ENCODE peak calls at places on chromosome 3, in eight cellular contexts. One of them, this sample, is unnamed.

GRCh38 chr3:138389841-138390581 is 41.6 kb downstream of the MRAS start:
- DNase-seq in suprapubic skin: peak
- DNase-seq in brain microvascular endothelial cell: peak
- DNase-seq in upper lobe of left lung: no peak
- DNase-seq in lower lobe of right lung: no peak
- DNase-seq in naive thymus-derived CD4-positive, alpha-beta T cell: no peak
- DNase-seq in GM23338: no peak
- DNase-seq in thoracic aorta: no peak
- DNase-seq in this sample: no peak

GRCh38 chr3:116046350-116046749 is 398.9 kb downstream of the LSAMP start:
- DNase-seq in suprapubic skin: no peak
- DNase-seq in brain microvascular endothelial cell: no peak
- DNase-seq in upper lobe of left lung: no peak
- DNase-seq in lower lobe of right lung: no peak
- DNase-seq in naive thymus-derived CD4-positive, alpha-beta T cell: no peak
- DNase-seq in GM23338: no peak
- DNase-seq in thoracic aorta: no peak
- DNase-seq in this sample: no peak

GRCh38 chr3:106963446-106963845 is 413.8 kb upstream of the CCDC54 start:
- DNase-seq in suprapubic skin: no peak
- DNase-seq in brain microvascular endothelial cell: peak
- DNase-seq in upper lobe of left lung: no peak
- DNase-seq in lower lobe of right lung: no peak
- DNase-seq in naive thymus-derived CD4-positive, alpha-beta T cell: no peak
- DNase-seq in GM23338: no peak
- DNase-seq in thoracic aorta: no peak
- DNase-seq in this sample: no peak

GRCh38 chr3:150797155-150797554 is 34.2 kb upstream of the SIAH2 start:
- DNase-seq in suprapubic skin: no peak
- DNase-seq in brain microvascular endothelial cell: no peak
- DNase-seq in upper lobe of left lung: no peak
- DNase-seq in lower lobe of right lung: no peak
- DNase-seq in naive thymus-derived CD4-positive, alpha-beta T cell: no peak
- DNase-seq in GM23338: no peak
- DNase-seq in thoracic aorta: no peak
- DNase-seq in this sample: no peak

GRCh38 chr3:112302881-112303761 is 9.1 kb upstream of the SLC9C1 start:
- DNase-seq in suprapubic skin: no peak
- DNase-seq in brain microvascular endothelial cell: no peak
- DNase-seq in upper lobe of left lung: no peak
- DNase-seq in lower lobe of right lung: no peak
- DNase-seq in naive thymus-derived CD4-positive, alpha-beta T cell: peak
- DNase-seq in GM23338: peak
- DNase-seq in thoracic aorta: no peak
- DNase-seq in this sample: peak

GRCh38 chr3:143171141-143171651 is 51.6 kb downstream of the CHST2 start:
- DNase-seq in suprapubic skin: no peak
- DNase-seq in brain microvascular endothelial cell: peak
- DNase-seq in upper lobe of left lung: no peak
- DNase-seq in lower lobe of right lung: no peak
- DNase-seq in naive thymus-derived CD4-positive, alpha-beta T cell: no peak
- DNase-seq in GM23338: no peak
- DNase-seq in thoracic aorta: no peak
- DNase-seq in this sample: no peak

GRCh38 chr3:157445897-157446296 is 9.2 kb downstream of the PTX3 start:
- DNase-seq in suprapubic skin: no peak
- DNase-seq in brain microvascular endothelial cell: no peak
- DNase-seq in upper lobe of left lung: no peak
- DNase-seq in lower lobe of right lung: no peak
- DNase-seq in naive thymus-derived CD4-positive, alpha-beta T cell: no peak
- DNase-seq in GM23338: no peak
- DNase-seq in thoracic aorta: no peak
- DNase-seq in this sample: no peak

GRCh38 chr3:142263126-142263525 is 37.7 kb upstream of the GK5 start:
- DNase-seq in suprapubic skin: no peak
- DNase-seq in brain microvascular endothelial cell: peak
- DNase-seq in upper lobe of left lung: no peak
- DNase-seq in lower lobe of right lung: no peak
- DNase-seq in naive thymus-derived CD4-positive, alpha-beta T cell: no peak
- DNase-seq in GM23338: no peak
- DNase-seq in thoracic aorta: no peak
- DNase-seq in this sample: no peak

GRCh38 chr3:112117826-112118571 is 15.0 kb downstream of the GCSAM start:
- DNase-seq in suprapubic skin: no peak
- DNase-seq in brain microvascular endothelial cell: no peak
- DNase-seq in upper lobe of left lung: peak
- DNase-seq in lower lobe of right lung: peak
- DNase-seq in naive thymus-derived CD4-positive, alpha-beta T cell: no peak
- DNase-seq in GM23338: peak
- DNase-seq in thoracic aorta: no peak
- DNase-seq in this sample: peak

GRCh38 chr3:123605789-123606234 is 21.0 kb upstream of the HACD2 start:
- DNase-seq in suprapubic skin: no peak
- DNase-seq in brain microvascular endothelial cell: no peak
- DNase-seq in upper lobe of left lung: no peak
- DNase-seq in lower lobe of right lung: no peak
- DNase-seq in naive thymus-derived CD4-positive, alpha-beta T cell: no peak
- DNase-seq in GM23338: peak
- DNase-seq in thoracic aorta: no peak
- DNase-seq in this sample: no peak

GRCh38 chr3:149487598-149488197 is 13.2 kb downstream of the TM4SF4 start:
- DNase-seq in suprapubic skin: no peak
- DNase-seq in brain microvascular endothelial cell: no peak
- DNase-seq in upper lobe of left lung: no peak
- DNase-seq in lower lobe of right lung: no peak
- DNase-seq in naive thymus-derived CD4-positive, alpha-beta T cell: no peak
- DNase-seq in GM23338: peak
- DNase-seq in thoracic aorta: no peak
- DNase-seq in this sample: peak

GRCh38 chr3:160758929-160759577 is 3.0 kb downstream of the PPM1L start:
- DNase-seq in suprapubic skin: no peak
- DNase-seq in brain microvascular endothelial cell: no peak
- DNase-seq in upper lobe of left lung: no peak
- DNase-seq in lower lobe of right lung: no peak
- DNase-seq in naive thymus-derived CD4-positive, alpha-beta T cell: no peak
- DNase-seq in GM23338: no peak
- DNase-seq in thoracic aorta: no peak
- DNase-seq in this sample: no peak

GRCh38 chr3:187024561-187025226 is 94.4 kb downstream of the ST6GAL1 start:
- DNase-seq in suprapubic skin: no peak
- DNase-seq in brain microvascular endothelial cell: no peak
- DNase-seq in upper lobe of left lung: no peak
- DNase-seq in lower lobe of right lung: no peak
- DNase-seq in naive thymus-derived CD4-positive, alpha-beta T cell: no peak
- DNase-seq in GM23338: no peak
- DNase-seq in thoracic aorta: no peak
- DNase-seq in this sample: no peak

GRCh38 chr3:32934150-32934742 is 17.2 kb upstream of the CCR4 start:
- DNase-seq in suprapubic skin: no peak
- DNase-seq in brain microvascular endothelial cell: no peak
- DNase-seq in upper lobe of left lung: no peak
- DNase-seq in lower lobe of right lung: no peak
- DNase-seq in naive thymus-derived CD4-positive, alpha-beta T cell: no peak
- DNase-seq in GM23338: peak
- DNase-seq in thoracic aorta: no peak
- DNase-seq in this sample: peak

GRCh38 chr3:185653949-185654757 is 68.1 kb downstream of the SENP2 start:
- DNase-seq in suprapubic skin: no peak
- DNase-seq in brain microvascular endothelial cell: no peak
- DNase-seq in upper lobe of left lung: no peak
- DNase-seq in lower lobe of right lung: no peak
- DNase-seq in naive thymus-derived CD4-positive, alpha-beta T cell: no peak
- DNase-seq in GM23338: no peak
- DNase-seq in thoracic aorta: no peak
- DNase-seq in this sample: no peak

GRCh38 chr3:128084675-128085021 is 32.4 kb downstream of the SEC61A1 start:
- DNase-seq in suprapubic skin: no peak
- DNase-seq in brain microvascular endothelial cell: no peak
- DNase-seq in upper lobe of left lung: no peak
- DNase-seq in lower lobe of right lung: no peak
- DNase-seq in naive thymus-derived CD4-positive, alpha-beta T cell: no peak
- DNase-seq in GM23338: no peak
- DNase-seq in thoracic aorta: no peak
- DNase-seq in this sample: no peak

GRCh38 chr3:107063351-107063750 is 313.9 kb upstream of the CCDC54 start:
- DNase-seq in suprapubic skin: no peak
- DNase-seq in brain microvascular endothelial cell: no peak
- DNase-seq in upper lobe of left lung: no peak
- DNase-seq in lower lobe of right lung: no peak
- DNase-seq in naive thymus-derived CD4-positive, alpha-beta T cell: no peak
- DNase-seq in GM23338: peak
- DNase-seq in thoracic aorta: no peak
- DNase-seq in this sample: no peak

GRCh38 chr3:10376353-10376752 is 55.4 kb upstream of the SEC13 start:
- DNase-seq in suprapubic skin: no peak
- DNase-seq in brain microvascular endothelial cell: no peak
- DNase-seq in upper lobe of left lung: no peak
- DNase-seq in lower lobe of right lung: no peak
- DNase-seq in naive thymus-derived CD4-positive, alpha-beta T cell: no peak
- DNase-seq in GM23338: peak
- DNase-seq in thoracic aorta: no peak
- DNase-seq in this sample: no peak

GRCh38 chr3:60240558-60240957 is 1010.7 kb downstream of the FHIT start:
- DNase-seq in suprapubic skin: no peak
- DNase-seq in brain microvascular endothelial cell: no peak
- DNase-seq in upper lobe of left lung: no peak
- DNase-seq in lower lobe of right lung: no peak
- DNase-seq in naive thymus-derived CD4-positive, alpha-beta T cell: no peak
- DNase-seq in GM23338: peak
- DNase-seq in thoracic aorta: no peak
- DNase-seq in this sample: no peak

GRCh38 chr3:150765949-150766720 is 3.2 kb upstream of the SIAH2 start:
- DNase-seq in suprapubic skin: no peak
- DNase-seq in brain microvascular endothelial cell: peak
- DNase-seq in upper lobe of left lung: no peak
- DNase-seq in lower lobe of right lung: no peak
- DNase-seq in naive thymus-derived CD4-positive, alpha-beta T cell: no peak
- DNase-seq in GM23338: peak
- DNase-seq in thoracic aorta: no peak
- DNase-seq in this sample: no peak

GRCh38 chr3:20576228-20576627 is 390.2 kb upstream of the SGO1 start:
- DNase-seq in suprapubic skin: no peak
- DNase-seq in brain microvascular endothelial cell: no peak
- DNase-seq in upper lobe of left lung: no peak
- DNase-seq in lower lobe of right lung: no peak
- DNase-seq in naive thymus-derived CD4-positive, alpha-beta T cell: no peak
- DNase-seq in GM23338: no peak
- DNase-seq in thoracic aorta: no peak
- DNase-seq in this sample: no peak

GRCh38 chr3:170357920-170358854 is 672 bp downstream of the SKIL start:
- DNase-seq in suprapubic skin: peak
- DNase-seq in brain microvascular endothelial cell: peak
- DNase-seq in upper lobe of left lung: peak
- DNase-seq in lower lobe of right lung: peak
- DNase-seq in naive thymus-derived CD4-positive, alpha-beta T cell: peak
- DNase-seq in GM23338: peak
- DNase-seq in thoracic aorta: peak
- DNase-seq in this sample: peak

GRCh38 chr3:170359178-170359704 is 1.7 kb downstream of the SKIL start:
- DNase-seq in suprapubic skin: no peak
- DNase-seq in brain microvascular endothelial cell: no peak
- DNase-seq in upper lobe of left lung: no peak
- DNase-seq in lower lobe of right lung: no peak
- DNase-seq in naive thymus-derived CD4-positive, alpha-beta T cell: no peak
- DNase-seq in GM23338: no peak
- DNase-seq in thoracic aorta: no peak
- DNase-seq in this sample: no peak

GRCh38 chr3:170361711-170362110 is 4.2 kb downstream of the SKIL start:
- DNase-seq in suprapubic skin: no peak
- DNase-seq in brain microvascular endothelial cell: no peak
- DNase-seq in upper lobe of left lung: no peak
- DNase-seq in lower lobe of right lung: no peak
- DNase-seq in naive thymus-derived CD4-positive, alpha-beta T cell: no peak
- DNase-seq in GM23338: no peak
- DNase-seq in thoracic aorta: no peak
- DNase-seq in this sample: no peak

GRCh38 chr3:170360916-170361315 is 3.4 kb downstream of the SKIL start:
- DNase-seq in suprapubic skin: no peak
- DNase-seq in brain microvascular endothelial cell: no peak
- DNase-seq in upper lobe of left lung: no peak
- DNase-seq in lower lobe of right lung: no peak
- DNase-seq in naive thymus-derived CD4-positive, alpha-beta T cell: no peak
- DNase-seq in GM23338: peak
- DNase-seq in thoracic aorta: no peak
- DNase-seq in this sample: no peak

DNA sequence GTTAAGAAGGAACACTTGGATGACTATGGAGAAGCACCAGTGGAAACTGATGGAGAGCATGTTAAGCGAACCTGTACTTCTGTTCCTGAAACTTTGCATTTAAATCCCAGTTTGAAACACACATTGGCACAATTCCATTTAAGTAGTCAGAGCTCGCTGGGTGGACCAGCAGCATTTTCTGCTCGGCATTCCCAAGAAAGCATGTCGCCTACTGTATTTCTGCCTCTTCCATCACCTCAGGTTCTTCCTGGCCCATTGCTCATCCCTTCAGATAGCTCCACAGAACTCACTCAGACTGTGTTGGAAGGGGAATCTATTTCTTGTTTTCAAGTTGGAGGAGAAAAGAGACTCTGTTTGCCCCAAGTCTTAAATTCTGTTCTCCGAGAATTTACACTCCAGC is 3.0 kb downstream of the SKIL start:
- DNase-seq in suprapubic skin: no peak
- DNase-seq in brain microvascular endothelial cell: no peak
- DNase-seq in upper lobe of left lung: no peak
- DNase-seq in lower lobe of right lung: no peak
- DNase-seq in naive thymus-derived CD4-positive, alpha-beta T cell: no peak
- DNase-seq in GM23338: no peak
- DNase-seq in thoracic aorta: no peak
- DNase-seq in this sample: no peak
- H3K4me3 ChIP-seq in suprapubic skin: no peak
- H3K4me3 ChIP-seq in brain microvascular endothelial cell: peak
- H3K4me3 ChIP-seq in upper lobe of left lung: no peak
- H3K4me3 ChIP-seq in lower lobe of right lung: no peak
- H3K4me3 ChIP-seq in naive thymus-derived CD4-positive, alpha-beta T cell: no peak
- H3K4me3 ChIP-seq in GM23338: peak
- H3K4me3 ChIP-seq in thoracic aorta: peak
- H3K4me3 ChIP-seq in this sample: no peak

GRCh38 chr3:19103510-19103909 is 44.8 kb upstream of the KCNH8 start:
- DNase-seq in suprapubic skin: no peak
- DNase-seq in brain microvascular endothelial cell: no peak
- DNase-seq in upper lobe of left lung: no peak
- DNase-seq in lower lobe of right lung: no peak
- DNase-seq in naive thymus-derived CD4-positive, alpha-beta T cell: peak
- DNase-seq in GM23338: no peak
- DNase-seq in thoracic aorta: no peak
- DNase-seq in this sample: no peak
- H3K4me3 ChIP-seq in suprapubic skin: no peak
- H3K4me3 ChIP-seq in brain microvascular endothelial cell: no peak
- H3K4me3 ChIP-seq in upper lobe of left lung: no peak
- H3K4me3 ChIP-seq in lower lobe of right lung: peak
- H3K4me3 ChIP-seq in naive thymus-derived CD4-positive, alpha-beta T cell: no peak
- H3K4me3 ChIP-seq in GM23338: peak
- H3K4me3 ChIP-seq in thoracic aorta: no peak
- H3K4me3 ChIP-seq in this sample: no peak

GRCh38 chr3:99839613-99840012 is 22.0 kb downstream of the CMSS1 start:
- DNase-seq in suprapubic skin: no peak
- DNase-seq in brain microvascular endothelial cell: no peak
- DNase-seq in upper lobe of left lung: no peak
- DNase-seq in lower lobe of right lung: no peak
- DNase-seq in naive thymus-derived CD4-positive, alpha-beta T cell: no peak
- DNase-seq in GM23338: no peak
- DNase-seq in thoracic aorta: no peak
- DNase-seq in this sample: no peak
- H3K4me3 ChIP-seq in suprapubic skin: no peak
- H3K4me3 ChIP-seq in brain microvascular endothelial cell: no peak
- H3K4me3 ChIP-seq in upper lobe of left lung: no peak
- H3K4me3 ChIP-seq in lower lobe of right lung: no peak
- H3K4me3 ChIP-seq in naive thymus-derived CD4-positive, alpha-beta T cell: no peak
- H3K4me3 ChIP-seq in GM23338: no peak
- H3K4me3 ChIP-seq in thoracic aorta: no peak
- H3K4me3 ChIP-seq in this sample: no peak

GRCh38 chr3:152471814-152472605 is 203.3 kb downstream of the MBNL1 start:
- DNase-seq in suprapubic skin: no peak
- DNase-seq in brain microvascular endothelial cell: peak
- DNase-seq in upper lobe of left lung: peak
- DNase-seq in lower lobe of right lung: peak
- DNase-seq in naive thymus-derived CD4-positive, alpha-beta T cell: peak
- DNase-seq in GM23338: peak
- DNase-seq in thoracic aorta: no peak
- DNase-seq in this sample: peak
- H3K4me3 ChIP-seq in suprapubic skin: peak
- H3K4me3 ChIP-seq in brain microvascular endothelial cell: peak
- H3K4me3 ChIP-seq in upper lobe of left lung: peak
- H3K4me3 ChIP-seq in lower lobe of right lung: peak
- H3K4me3 ChIP-seq in naive thymus-derived CD4-positive, alpha-beta T cell: peak
- H3K4me3 ChIP-seq in GM23338: no peak
- H3K4me3 ChIP-seq in thoracic aorta: peak
- H3K4me3 ChIP-seq in this sample: no peak